ENCODE peak calls at places on chromosomes 1 and 21, in six cellular contexts. N is HuH-7.5; B is omental fat pad; U is NCI-H446; W is NCI-H510A; K is CD8-positive, alpha-beta T cell. R is an unnamed sample.

GRCh38 chr1:117821382-117821755 is 108.1 kb downstream of the GDAP2 start:
- DNase-seq in K (no peak), U (no peak), N (no peak), B (no peak), W (no peak), R (no peak)

GRCh38 chr1:240148333-240148732 is 56.6 kb downstream of the FMN2 start:
- DNase-seq in W (no peak), K (no peak), N (no peak), B (no peak), U (no peak), R (no peak)

GRCh38 chr1:36580524-36580923 is 97.8 kb upstream of the CSF3R start:
- DNase-seq in B (no peak), K (no peak), U (no peak), N (no peak), W (no peak), R (no peak)

GRCh38 chr1:199273837-199274379 is 635.1 kb downstream of the PTPRC start:
- DNase-seq in N (no peak), K (no peak), U (peak), B (no peak), W (peak), R (peak)

GRCh38 chr1:27503961-27504587 is 14.1 kb upstream of the WASF2 start:
- DNase-seq in K (no peak), N (no peak), W (no peak), B (no peak), U (peak), R (no peak)

GRCh38 chr1:67189953-67190352 is 23.7 kb downstream of the IL23R start:
- DNase-seq in K (no peak), N (no peak), U (no peak), B (no peak), W (no peak), R (no peak)

GRCh38 chr1:204623894-204624361 is 61.6 kb downstream of the LRRN2 start:
- DNase-seq in B (no peak), N (peak), U (peak), K (no peak), W (no peak), R (no peak)

GRCh38 chr21:31667639-31668038 is 8.1 kb downstream of the SOD1 start:
- DNase-seq in K (no peak), U (no peak), B (no peak), W (no peak), N (no peak), R (no peak)

GRCh38 chr1:94411217-94411616 is 7.0 kb upstream of the ABCD3 start:
- DNase-seq in U (no peak), W (no peak), K (no peak), N (no peak), B (no peak), R (no peak)

GRCh38 chr1:199857103-199857502 is 170.4 kb upstream of the NR5A2 start:
- DNase-seq in N (no peak), B (no peak), U (no peak), W (no peak), K (no peak), R (no peak)

GRCh38 chr1:151888972-151889570 is 20.2 kb downstream of the THEM4 start:
- DNase-seq in W (no peak), N (no peak), K (no peak), U (peak), B (no peak), R (no peak)

GRCh38 chr1:63747445-63747844 is 26.4 kb upstream of the ROR1 start:
- DNase-seq in U (peak), W (no peak), B (no peak), N (no peak), K (no peak), R (no peak)

GRCh38 chr1:162022626-162023025 is 1.0 kb downstream of the OLFML2B start:
- DNase-seq in K (no peak), U (no peak), W (no peak), N (no peak), B (no peak), R (no peak)

GRCh38 chr1:245953876-245954660 is 553.0 kb downstream of the SMYD3 start:
- DNase-seq in K (peak), B (no peak), W (no peak), U (no peak), N (no peak), R (no peak)

GRCh38 chr1:179953974-179954493 is 576 bp upstream of the CEP350 start:
- DNase-seq in U (peak), K (no peak), N (no peak), W (peak), B (no peak), R (no peak)

GRCh38 chr1:170978371-170978900 is 43.1 kb downstream of the MROH9 start:
- DNase-seq in U (no peak), K (no peak), W (no peak), B (no peak), N (no peak), R (no peak)

GRCh38 chr1:15684468-15685283 is 556 bp downstream of the PLEKHM2 start:
- DNase-seq in W (no peak), N (peak), K (peak), B (no peak), U (no peak), R (peak)

GRCh38 chr1:40394456-40395172 is 21.1 kb downstream of the SMAP2 start:
- DNase-seq in B (no peak), K (no peak), U (no peak), N (no peak), W (no peak), R (peak)

GRCh38 chr1:85047472-85048295 is 616 bp downstream of the MCOLN3 start:
- DNase-seq in B (no peak), W (peak), U (no peak), N (peak), K (no peak), R (no peak)

GRCh38 chr21:38538353-38538752 is 40.1 kb upstream of the ERG start:
- DNase-seq in B (no peak), U (no peak), K (no peak), W (no peak), N (no peak), R (no peak)

GRCh38 chr1:16006010-16006409 is 2.0 kb downstream of the SRARP start:
- DNase-seq in W (no peak), K (no peak), N (no peak), B (no peak), U (no peak), R (no peak)

GRCh38 chr1:25996966-25997758 is 701 bp downstream of the PAFAH2 start:
- DNase-seq in B (no peak), U (no peak), N (peak), K (no peak), W (no peak), R (peak)

GRCh38 chr1:90724361-90724760 is 7.3 kb upstream of the BARHL2 start:
- DNase-seq in N (no peak), U (no peak), B (no peak), K (no peak), W (no peak), R (no peak)

GRCh38 chr1:165890684-165891083 is 63.3 kb downstream of the UCK2 start:
- DNase-seq in B (no peak), N (no peak), W (no peak), K (no peak), U (no peak), R (no peak)